ENCODE peak calls at places on chromosomes 1 and 21, in seven cellular contexts. One of them, this sample, is unnamed.
A peak's percentile ranks its signal among the peaks of the same experiment; 100 is the strongest.

GRCh38 chr1:175162955-175163354 is 29.6 kb downstream of the KIAA0040 start:
- DNase-seq in CD4-positive, alpha-beta memory T cell: no peak
- DNase-seq in prostate gland: no peak
- DNase-seq in left ventricle myocardium inferior: no peak
- DNase-seq in GM23338: no peak
- DNase-seq in body of pancreas: no peak
- DNase-seq in PC-3: no peak
- DNase-seq in this sample: no peak

GRCh38 chr1:87478231-87478630 is 149.6 kb downstream of the LMO4 start:
- DNase-seq in CD4-positive, alpha-beta memory T cell: no peak
- DNase-seq in prostate gland: no peak
- DNase-seq in PC-3: peak; percentile 28
- DNase-seq in body of pancreas: peak; percentile 11
- DNase-seq in GM23338: peak; percentile 69
- DNase-seq in left ventricle myocardium inferior: peak; percentile 29
- DNase-seq in this sample: no peak

GRCh38 chr21:39971961-39972360 is 104.7 kb downstream of the PCP4 start:
- DNase-seq in CD4-positive, alpha-beta memory T cell: no peak
- DNase-seq in left ventricle myocardium inferior: no peak
- DNase-seq in GM23338: no peak
- DNase-seq in prostate gland: no peak
- DNase-seq in PC-3: no peak
- DNase-seq in body of pancreas: no peak
- DNase-seq in this sample: no peak

GRCh38 chr21:35156293-35156976 is 107.3 kb upstream of the RUNX1 start:
- DNase-seq in left ventricle myocardium inferior: no peak
- DNase-seq in GM23338: no peak
- DNase-seq in CD4-positive, alpha-beta memory T cell: no peak
- DNase-seq in body of pancreas: no peak
- DNase-seq in PC-3: no peak
- DNase-seq in prostate gland: no peak
- DNase-seq in this sample: no peak

GRCh38 chr1:26275580-26276431 is 4.1 kb upstream of the SH3BGRL3 start:
- DNase-seq in prostate gland: peak; percentile 84
- DNase-seq in PC-3: peak; percentile 94
- DNase-seq in GM23338: peak; percentile 96
- DNase-seq in CD4-positive, alpha-beta memory T cell: peak; percentile 71
- DNase-seq in left ventricle myocardium inferior: peak; percentile 81
- DNase-seq in body of pancreas: peak; percentile 90
- DNase-seq in this sample: peak; percentile 87

GRCh38 chr1:67134692-67135091 is at the start of gene C1orf141:
- DNase-seq in PC-3: no peak
- DNase-seq in GM23338: peak; percentile 83
- DNase-seq in body of pancreas: peak; percentile 21
- DNase-seq in left ventricle myocardium inferior: no peak
- DNase-seq in CD4-positive, alpha-beta memory T cell: no peak
- DNase-seq in prostate gland: no peak
- DNase-seq in this sample: peak; percentile 24

GRCh38 chr1:226882631-226883409 is 12.4 kb downstream of the PSEN2 start:
- DNase-seq in left ventricle myocardium inferior: no peak
- DNase-seq in GM23338: no peak
- DNase-seq in CD4-positive, alpha-beta memory T cell: peak; percentile 50
- DNase-seq in prostate gland: no peak
- DNase-seq in PC-3: peak; percentile 72
- DNase-seq in body of pancreas: no peak
- DNase-seq in this sample: no peak

GRCh38 chr1:99240621-99241020 is 23.7 kb upstream of the PLPPR4 start:
- DNase-seq in prostate gland: no peak
- DNase-seq in PC-3: no peak
- DNase-seq in GM23338: no peak
- DNase-seq in left ventricle myocardium inferior: no peak
- DNase-seq in body of pancreas: no peak
- DNase-seq in CD4-positive, alpha-beta memory T cell: no peak
- DNase-seq in this sample: no peak

GRCh38 chr1:83067954-83068353 is 931.0 kb downstream of the TTLL7 start:
- DNase-seq in GM23338: no peak
- DNase-seq in prostate gland: no peak
- DNase-seq in left ventricle myocardium inferior: no peak
- DNase-seq in body of pancreas: no peak
- DNase-seq in PC-3: no peak
- DNase-seq in CD4-positive, alpha-beta memory T cell: no peak
- DNase-seq in this sample: no peak

GRCh38 chr1:4702464-4702863 is 48.1 kb downstream of the AJAP1 start:
- DNase-seq in PC-3: no peak
- DNase-seq in body of pancreas: no peak
- DNase-seq in prostate gland: no peak
- DNase-seq in left ventricle myocardium inferior: no peak
- DNase-seq in CD4-positive, alpha-beta memory T cell: no peak
- DNase-seq in GM23338: no peak
- DNase-seq in this sample: no peak
- H3K27ac ChIP-seq in PC-3: no peak overlapping the region
- H3K27ac ChIP-seq in body of pancreas: no peak overlapping the region
- H3K27ac ChIP-seq in prostate gland: no peak overlapping the region
- H3K27ac ChIP-seq in left ventricle myocardium inferior: no peak overlapping the region
- H3K27ac ChIP-seq in CD4-positive, alpha-beta memory T cell: no peak overlapping the region
- H3K27ac ChIP-seq in GM23338: no peak overlapping the region
- H3K27ac ChIP-seq in this sample: no peak overlapping the region

GRCh38 chr21:41943468-41944250 is 10.2 kb downstream of the C2CD2 start:
- DNase-seq in left ventricle myocardium inferior: no peak
- DNase-seq in CD4-positive, alpha-beta memory T cell: no peak
- DNase-seq in GM23338: no peak
- DNase-seq in PC-3: no peak
- DNase-seq in body of pancreas: no peak
- DNase-seq in prostate gland: no peak
- DNase-seq in this sample: no peak

GRCh38 chr21:41939391-41939790 is 14.4 kb downstream of the C2CD2 start:
- DNase-seq in prostate gland: no peak
- DNase-seq in body of pancreas: no peak
- DNase-seq in PC-3: no peak
- DNase-seq in GM23338: no peak
- DNase-seq in left ventricle myocardium inferior: no peak
- DNase-seq in CD4-positive, alpha-beta memory T cell: no peak
- DNase-seq in this sample: no peak

GRCh38 chr21:41945982-41946381 is 7.8 kb downstream of the C2CD2 start:
- DNase-seq in prostate gland: no peak
- DNase-seq in body of pancreas: no peak
- DNase-seq in CD4-positive, alpha-beta memory T cell: no peak
- DNase-seq in PC-3: no peak
- DNase-seq in left ventricle myocardium inferior: no peak
- DNase-seq in GM23338: no peak
- DNase-seq in this sample: no peak

GRCh38 chr21:41941941-41942340 is 11.9 kb downstream of the C2CD2 start:
- DNase-seq in PC-3: no peak
- DNase-seq in GM23338: no peak
- DNase-seq in left ventricle myocardium inferior: no peak
- DNase-seq in prostate gland: no peak
- DNase-seq in body of pancreas: no peak
- DNase-seq in CD4-positive, alpha-beta memory T cell: no peak
- DNase-seq in this sample: no peak

DNA sequence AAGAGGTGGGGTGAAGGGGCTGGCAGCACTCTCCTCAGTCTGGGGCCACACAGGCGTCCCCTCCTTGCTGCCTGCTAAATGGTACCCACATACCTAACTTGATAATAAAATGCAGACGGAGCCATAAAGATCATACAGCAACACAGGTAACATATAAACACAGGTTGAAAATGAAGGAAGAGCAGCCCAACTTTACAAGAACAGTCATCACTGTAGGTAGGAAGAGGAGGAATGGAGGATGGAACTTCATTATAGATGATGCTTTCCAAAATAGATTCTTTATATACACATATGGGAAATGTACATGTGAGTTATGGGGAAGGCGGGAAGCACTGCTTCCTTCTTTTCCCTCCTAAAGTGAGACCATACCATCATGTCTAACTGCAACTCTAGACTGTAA is 13.4 kb downstream of the C2CD2 start:
- DNase-seq in CD4-positive, alpha-beta memory T cell: no peak
- DNase-seq in left ventricle myocardium inferior: no peak
- DNase-seq in PC-3: no peak
- DNase-seq in prostate gland: no peak
- DNase-seq in GM23338: no peak
- DNase-seq in body of pancreas: no peak
- DNase-seq in this sample: no peak
- H3K27ac ChIP-seq in CD4-positive, alpha-beta memory T cell: no peak overlapping the region
- H3K27ac ChIP-seq in left ventricle myocardium inferior: no peak overlapping the region
- H3K27ac ChIP-seq in PC-3: no peak overlapping the region
- H3K27ac ChIP-seq in prostate gland: no peak overlapping the region
- H3K27ac ChIP-seq in GM23338: no peak overlapping the region
- H3K27ac ChIP-seq in body of pancreas: no peak overlapping the region
- H3K27ac ChIP-seq in this sample: no peak overlapping the region

GRCh38 chr1:172145656-172146055 is 274.8 kb upstream of the C1orf105 start:
- DNase-seq in PC-3: no peak
- DNase-seq in left ventricle myocardium inferior: no peak
- DNase-seq in prostate gland: no peak
- DNase-seq in CD4-positive, alpha-beta memory T cell: no peak
- DNase-seq in body of pancreas: no peak
- DNase-seq in GM23338: no peak
- DNase-seq in this sample: no peak
- H3K27ac ChIP-seq in PC-3: no peak overlapping the region
- H3K27ac ChIP-seq in left ventricle myocardium inferior: peak overlapping the region; percentile 81
- H3K27ac ChIP-seq in prostate gland: peak overlapping the region; percentile 68
- H3K27ac ChIP-seq in CD4-positive, alpha-beta memory T cell: no peak overlapping the region
- H3K27ac ChIP-seq in body of pancreas: peak overlapping the region; percentile 34
- H3K27ac ChIP-seq in GM23338: no peak overlapping the region
- H3K27ac ChIP-seq in this sample: no peak overlapping the region

DNA sequence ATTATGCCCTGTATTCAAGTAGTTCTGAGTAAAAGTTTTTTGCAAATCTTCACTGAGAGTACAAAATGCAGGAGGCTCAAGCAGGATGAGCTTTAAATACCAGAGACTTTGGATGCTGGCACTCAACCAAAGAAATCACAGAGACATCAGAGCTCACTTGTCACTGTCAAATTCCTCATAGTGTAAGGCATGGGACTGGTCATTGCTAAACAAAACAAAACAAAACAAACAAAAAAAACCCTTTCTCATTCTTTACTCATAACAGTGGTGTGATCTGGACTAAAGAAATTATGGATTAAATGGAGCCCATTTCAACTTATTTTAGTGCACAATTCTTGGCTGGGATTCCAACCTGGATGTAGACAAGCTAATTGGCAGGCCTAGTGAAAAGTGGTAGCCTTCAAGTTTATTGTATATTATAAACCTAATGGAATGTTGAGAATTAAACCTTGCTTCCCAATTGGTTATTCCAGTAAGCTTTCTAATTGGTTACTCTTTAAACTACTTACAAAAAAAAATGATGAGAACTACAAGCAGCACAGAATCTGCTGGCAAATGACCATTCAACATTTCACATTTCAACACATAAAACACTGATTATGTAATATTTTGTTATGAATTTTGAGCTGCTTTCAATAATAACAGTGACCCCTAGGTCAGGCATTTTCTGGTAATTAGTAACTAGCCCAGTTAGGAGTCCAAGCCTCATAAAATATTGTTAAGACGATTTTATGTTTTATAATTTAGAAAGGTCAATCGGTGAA is 30.6 kb upstream of the NEK7 start:
- DNase-seq in PC-3: peak; percentile 69
- DNase-seq in GM23338: no peak
- DNase-seq in CD4-positive, alpha-beta memory T cell: no peak
- DNase-seq in left ventricle myocardium inferior: no peak
- DNase-seq in body of pancreas: peak; percentile 20
- DNase-seq in prostate gland: no peak
- DNase-seq in this sample: no peak
- H3K27ac ChIP-seq in PC-3: no peak overlapping the region
- H3K27ac ChIP-seq in GM23338: no peak overlapping the region
- H3K27ac ChIP-seq in CD4-positive, alpha-beta memory T cell: no peak overlapping the region
- H3K27ac ChIP-seq in left ventricle myocardium inferior: no peak overlapping the region
- H3K27ac ChIP-seq in body of pancreas: no peak overlapping the region
- H3K27ac ChIP-seq in prostate gland: no peak overlapping the region
- H3K27ac ChIP-seq in this sample: no peak overlapping the region

GRCh38 chr1:12457771-12458170 is 160.2 kb downstream of the DHRS3 start:
- DNase-seq in PC-3: no peak
- DNase-seq in CD4-positive, alpha-beta memory T cell: no peak
- DNase-seq in prostate gland: no peak
- DNase-seq in body of pancreas: peak; percentile 35
- DNase-seq in GM23338: no peak
- DNase-seq in left ventricle myocardium inferior: no peak
- DNase-seq in this sample: no peak

GRCh38 chr1:12458571-12458970 is 159.4 kb downstream of the DHRS3 start:
- DNase-seq in prostate gland: no peak
- DNase-seq in body of pancreas: no peak
- DNase-seq in PC-3: peak; percentile 55
- DNase-seq in left ventricle myocardium inferior: no peak
- DNase-seq in GM23338: no peak
- DNase-seq in CD4-positive, alpha-beta memory T cell: no peak
- DNase-seq in this sample: no peak

GRCh38 chr1:12454406-12455391 is 163.3 kb downstream of the DHRS3 start:
- DNase-seq in CD4-positive, alpha-beta memory T cell: no peak
- DNase-seq in body of pancreas: no peak
- DNase-seq in left ventricle myocardium inferior: no peak
- DNase-seq in prostate gland: peak; percentile 62
- DNase-seq in GM23338: no peak
- DNase-seq in PC-3: peak; percentile 57
- DNase-seq in this sample: no peak

GRCh38 chr1:12460121-12460520 is 157.9 kb downstream of the DHRS3 start:
- DNase-seq in GM23338: no peak
- DNase-seq in left ventricle myocardium inferior: peak; percentile 62
- DNase-seq in PC-3: no peak
- DNase-seq in CD4-positive, alpha-beta memory T cell: no peak
- DNase-seq in body of pancreas: peak; percentile 83
- DNase-seq in prostate gland: no peak
- DNase-seq in this sample: no peak

DNA sequence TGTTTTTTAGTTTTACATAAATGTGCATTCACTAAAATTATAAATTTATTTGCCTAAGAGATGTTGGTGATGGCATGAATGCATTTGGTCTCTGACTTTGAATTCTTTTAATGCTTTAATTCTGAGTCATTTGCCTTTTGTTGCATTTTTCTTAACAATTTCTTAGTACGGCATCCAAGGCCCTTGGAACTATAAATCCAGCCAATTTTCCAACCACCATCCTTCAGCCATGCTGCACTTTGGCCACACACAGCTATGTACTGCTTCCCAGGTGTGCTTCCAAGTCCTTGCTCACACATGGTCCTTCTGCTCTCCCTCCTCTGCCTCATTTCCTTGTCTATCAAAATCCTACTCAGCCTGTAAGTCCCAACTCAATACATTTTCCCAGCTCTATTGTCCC is 161.0 kb downstream of the DHRS3 start:
- DNase-seq in GM23338: no peak
- DNase-seq in CD4-positive, alpha-beta memory T cell: no peak
- DNase-seq in body of pancreas: no peak
- DNase-seq in left ventricle myocardium inferior: no peak
- DNase-seq in PC-3: peak; percentile 86
- DNase-seq in prostate gland: no peak
- DNase-seq in this sample: no peak
- H3K27ac ChIP-seq in GM23338: peak overlapping the region; percentile 42
- H3K27ac ChIP-seq in CD4-positive, alpha-beta memory T cell: no peak overlapping the region
- H3K27ac ChIP-seq in body of pancreas: no peak overlapping the region
- H3K27ac ChIP-seq in left ventricle myocardium inferior: peak overlapping the region; percentile 79
- H3K27ac ChIP-seq in PC-3: peak overlapping the region; percentile 32
- H3K27ac ChIP-seq in prostate gland: peak overlapping the region; percentile 40
- H3K27ac ChIP-seq in this sample: no peak overlapping the region

This sample was measured in CD4-positive, CD25-positive, alpha-beta regulatory T cell.